ENCODE peak calls at places on chromosomes 4 and X, in six cellular contexts. M, D, I, F, C and E are unnamed samples.

GRCh38 chr4:168800926-168801325 is 209.1 kb downstream of the CBR4 start:
- DNase-seq in D (no peak), C (no peak), M (no peak), I (no peak), F (no peak), E (no peak)

GRCh38 chr4:2835978-2836377 is 7.7 kb upstream of the ADD1 start:
- DNase-seq in M (no peak), C (no peak), D (no peak), F (no peak), I (no peak), E (no peak)

GRCh38 chr4:158826882-158827281 is 58.1 kb downstream of the FNIP2 start:
- DNase-seq in C (no peak), D (no peak), M (no peak), F (no peak), I (no peak), E (no peak)

GRCh38 chr4:137735561-137736104 is 203.3 kb upstream of the PCDH18 start:
- DNase-seq in I (no peak), D (no peak), C (no peak), M (no peak), F (peak; percentile 89), E (no peak)

GRCh38 chr4:117637347-117637746 is 396.9 kb upstream of the NDST3 start:
- DNase-seq in I (no peak), F (no peak), D (no peak), M (no peak), C (no peak), E (no peak)

GRCh38 chrX:45172890-45173289 is 27.8 kb downstream of the DIPK2B start:
- DNase-seq in C (no peak), D (no peak), M (no peak), I (no peak), F (no peak), E (no peak)

GRCh38 chr4:8746523-8747466 is 124.8 kb downstream of the HMX1 start:
- DNase-seq in M (no peak), C (no peak), I (no peak), F (no peak), D (no peak), E (no peak)

GRCh38 chrX:69469975-69470374 is 34.2 kb upstream of the NALF2 start:
- DNase-seq in I (no peak), C (no peak), D (no peak), M (no peak), F (no peak), E (no peak)

GRCh38 chr4:133062851-133063250 is 86.2 kb upstream of the PCDH10 start:
- DNase-seq in C (no peak), M (no peak), F (no peak), D (no peak), I (no peak), E (no peak)

GRCh38 chr4:53852343-53852742 is 212.1 kb downstream of the CHIC2 start:
- DNase-seq in C (no peak), F (peak; percentile 91), I (no peak), D (no peak), M (no peak), E (no peak)